ENCODE peak calls at places on chromosomes 13 and 19, in six cellular contexts. One of them, this sample, is unnamed.

GRCh38 chr13:30607908-30608307 is 9.8 kb upstream of the USPL1 start:
- DNase-seq in H1: no peak
- DNase-seq in IMR-90: no peak
- DNase-seq in A549: no peak
- DNase-seq in K562: no peak
- DNase-seq in WTC11: no peak
- DNase-seq in this sample: peak

GRCh38 chr19:27776020-27776419 is 1436.9 kb downstream of the UQCRFS1 start:
- DNase-seq in H1: peak
- DNase-seq in IMR-90: peak
- DNase-seq in A549: peak
- DNase-seq in K562: no peak
- DNase-seq in WTC11: no peak
- DNase-seq in this sample: no peak

GRCh38 chr13:68047889-68048288 is 817.8 kb upstream of the PCDH9 start:
- DNase-seq in H1: no peak
- DNase-seq in IMR-90: no peak
- DNase-seq in A549: no peak
- DNase-seq in K562: no peak
- DNase-seq in WTC11: no peak
- DNase-seq in this sample: no peak

GRCh38 chr13:25231537-25231936 is 55.8 kb downstream of the MTMR6 start:
- DNase-seq in H1: no peak
- DNase-seq in IMR-90: no peak
- DNase-seq in A549: no peak
- DNase-seq in K562: no peak
- DNase-seq in WTC11: no peak
- DNase-seq in this sample: no peak

GRCh38 chr19:35740423-35741215 is 1.6 kb downstream of the IGFLR1 start:
- DNase-seq in H1: peak
- DNase-seq in IMR-90: peak
- DNase-seq in A549: peak
- DNase-seq in K562: peak
- DNase-seq in WTC11: peak
- DNase-seq in this sample: peak

GRCh38 chr13:64007334-64007733 is 2591.7 kb upstream of the PCDH20 start:
- DNase-seq in H1: no peak
- DNase-seq in IMR-90: peak
- DNase-seq in A549: no peak
- DNase-seq in K562: no peak
- DNase-seq in WTC11: no peak
- DNase-seq in this sample: no peak

GRCh38 chr19:53903055-53903680 is 5.9 kb upstream of the CACNG7 start:
- DNase-seq in H1: peak
- DNase-seq in IMR-90: peak
- DNase-seq in A549: peak
- DNase-seq in K562: peak
- DNase-seq in WTC11: peak
- DNase-seq in this sample: no peak

GRCh38 chr19:35757231-35757748 is 461 bp upstream of the HSPB6 start:
- DNase-seq in H1: no peak
- DNase-seq in IMR-90: peak
- DNase-seq in A549: no peak
- DNase-seq in K562: peak
- DNase-seq in WTC11: no peak
- DNase-seq in this sample: no peak

GRCh38 chr19:47681936-47682335 is 31.3 kb upstream of the EHD2 start:
- DNase-seq in H1: no peak
- DNase-seq in IMR-90: no peak
- DNase-seq in A549: no peak
- DNase-seq in K562: no peak
- DNase-seq in WTC11: no peak
- DNase-seq in this sample: no peak

GRCh38 chr19:47680858-47681332 is 32.3 kb upstream of the EHD2 start:
- DNase-seq in H1: no peak
- DNase-seq in IMR-90: no peak
- DNase-seq in A549: no peak
- DNase-seq in K562: no peak
- DNase-seq in WTC11: no peak
- DNase-seq in this sample: no peak

GRCh38 chr19:47681388-47681787 is 31.8 kb upstream of the EHD2 start:
- DNase-seq in H1: no peak
- DNase-seq in IMR-90: no peak
- DNase-seq in A549: no peak
- DNase-seq in K562: no peak
- DNase-seq in WTC11: no peak
- DNase-seq in this sample: no peak

GRCh38 chr19:47679922-47680857 is 33.0 kb upstream of the EHD2 start:
- DNase-seq in H1: no peak
- DNase-seq in IMR-90: no peak
- DNase-seq in A549: no peak
- DNase-seq in K562: no peak
- DNase-seq in WTC11: no peak
- DNase-seq in this sample: no peak

GRCh38 chr19:47679251-47679900 is 33.8 kb upstream of the EHD2 start:
- DNase-seq in H1: no peak
- DNase-seq in IMR-90: no peak
- DNase-seq in A549: no peak
- DNase-seq in K562: no peak
- DNase-seq in WTC11: no peak
- DNase-seq in this sample: no peak
- TF ChIP-seq USF2 in H1: no peak
- TF ChIP-seq USF2 in IMR-90: no peak
- TF ChIP-seq USF2 in A549: no peak
- TF ChIP-seq USF2 in K562: no peak
- TF ChIP-seq USF2 in WTC11: no peak
- TF ChIP-seq USF2 in this sample: no peak

DNA sequence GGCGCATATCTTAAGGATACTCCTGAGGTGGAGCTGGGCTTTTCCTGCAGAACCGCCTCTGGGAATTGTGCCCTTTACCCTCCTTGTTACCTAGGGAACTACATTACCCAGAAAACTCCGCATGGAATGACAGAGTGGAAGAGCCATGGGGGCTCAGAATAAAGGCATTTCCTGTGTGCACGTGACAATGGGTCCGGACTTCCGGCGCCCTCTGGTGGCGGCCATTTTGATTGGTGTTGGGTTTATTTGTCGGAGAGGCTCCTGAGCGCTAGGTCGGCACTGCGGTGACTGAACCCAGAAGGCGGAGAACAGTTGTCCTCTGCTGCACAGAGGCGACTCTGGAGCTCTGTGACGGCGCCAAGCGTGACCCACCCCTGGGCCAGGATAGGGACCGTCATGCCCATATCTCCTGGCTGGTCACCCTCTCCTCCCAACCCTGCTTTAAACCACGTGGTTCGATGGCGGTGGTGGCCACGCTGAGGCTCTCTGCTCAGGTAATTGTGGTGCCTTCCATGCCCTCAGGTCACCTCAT is at the start of gene ZNF587B:
- DNase-seq in H1: peak
- DNase-seq in IMR-90: peak
- DNase-seq in A549: peak
- DNase-seq in K562: peak
- DNase-seq in WTC11: peak
- DNase-seq in this sample: no peak
- TF ChIP-seq USF2 in H1: peak
- TF ChIP-seq USF2 in IMR-90: peak
- TF ChIP-seq USF2 in A549: no peak
- TF ChIP-seq USF2 in K562: peak
- TF ChIP-seq USF2 in WTC11: peak
- TF ChIP-seq USF2 in this sample: no peak

GRCh38 chr13:108700421-108701170 is 71.2 kb downstream of the MYO16 start:
- DNase-seq in H1: no peak
- DNase-seq in IMR-90: peak
- DNase-seq in A549: peak
- DNase-seq in K562: no peak
- DNase-seq in WTC11: no peak
- DNase-seq in this sample: no peak

GRCh38 chr13:108702171-108702570 is 72.8 kb downstream of the MYO16 start:
- DNase-seq in H1: no peak
- DNase-seq in IMR-90: no peak
- DNase-seq in A549: no peak
- DNase-seq in K562: no peak
- DNase-seq in WTC11: no peak
- DNase-seq in this sample: no peak

DNA sequence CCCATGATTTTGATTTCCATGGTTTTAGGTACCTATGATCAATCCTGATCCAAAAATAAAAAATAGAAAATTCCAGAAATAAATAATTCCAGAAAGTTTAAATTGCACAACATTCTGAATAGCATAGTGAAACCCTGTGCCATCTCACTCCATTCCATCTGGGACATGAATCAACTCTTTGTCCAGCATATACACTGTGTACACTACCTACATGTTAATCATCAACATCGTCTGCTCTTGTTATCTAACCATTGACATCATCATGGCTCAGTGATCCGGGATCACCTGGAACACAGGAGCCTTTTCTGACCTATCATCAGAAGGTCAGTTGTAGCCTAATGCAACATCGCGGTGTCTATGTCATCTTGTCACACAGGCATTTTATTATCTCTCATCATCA is 75.6 kb downstream of the MYO16 start:
- DNase-seq in H1: no peak
- DNase-seq in IMR-90: no peak
- DNase-seq in A549: peak
- DNase-seq in K562: no peak
- DNase-seq in WTC11: no peak
- DNase-seq in this sample: no peak
- TF ChIP-seq USF2 in H1: no peak
- TF ChIP-seq USF2 in IMR-90: no peak
- TF ChIP-seq USF2 in A549: no peak
- TF ChIP-seq USF2 in K562: no peak
- TF ChIP-seq USF2 in WTC11: no peak
- TF ChIP-seq USF2 in this sample: no peak

DNA sequence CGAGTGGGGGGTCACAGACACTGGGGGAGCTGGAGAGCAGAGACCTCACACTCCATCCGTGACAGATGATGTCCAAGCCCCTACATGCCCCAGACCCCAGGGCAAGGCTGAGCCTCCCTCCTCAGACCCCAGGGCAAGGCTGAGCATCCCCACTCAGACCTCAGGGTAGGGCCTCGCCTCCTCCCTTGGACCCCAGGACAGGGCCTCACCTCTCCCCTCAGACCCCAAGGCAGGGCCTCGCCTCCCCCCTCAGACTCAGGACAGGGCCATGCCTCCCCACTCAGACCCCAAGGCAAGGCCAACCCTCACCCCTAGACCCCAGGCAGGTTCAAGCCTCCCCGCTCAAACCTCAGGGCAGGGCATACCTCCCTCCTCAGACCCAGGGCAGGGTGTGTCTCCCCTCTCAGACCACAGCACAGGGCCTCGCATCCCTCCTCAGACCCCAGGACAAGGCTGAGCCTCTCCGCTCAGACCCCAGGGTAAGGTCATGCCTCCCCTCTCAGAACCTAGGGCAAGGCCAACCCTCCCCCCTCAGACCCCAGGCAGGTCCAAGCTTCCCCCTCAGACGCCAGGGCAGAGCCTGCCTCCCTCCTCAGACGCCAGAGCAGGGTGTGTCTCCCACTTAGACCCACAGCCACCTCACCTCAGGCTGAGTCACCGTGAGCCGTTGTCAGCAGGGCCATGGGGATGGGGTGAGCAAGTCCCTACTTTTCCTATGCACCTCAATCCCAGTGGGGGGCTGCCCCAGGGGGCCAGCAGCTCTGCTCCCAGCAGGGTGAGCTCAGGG is 1.7 kb upstream of the S1PR4 start:
- DNase-seq in H1: no peak
- DNase-seq in IMR-90: peak
- DNase-seq in A549: peak
- DNase-seq in K562: peak
- DNase-seq in WTC11: no peak
- DNase-seq in this sample: no peak
- TF ChIP-seq USF2 in H1: no peak
- TF ChIP-seq USF2 in IMR-90: no peak
- TF ChIP-seq USF2 in A549: no peak
- TF ChIP-seq USF2 in K562: no peak
- TF ChIP-seq USF2 in WTC11: no peak
- TF ChIP-seq USF2 in this sample: no peak

DNA sequence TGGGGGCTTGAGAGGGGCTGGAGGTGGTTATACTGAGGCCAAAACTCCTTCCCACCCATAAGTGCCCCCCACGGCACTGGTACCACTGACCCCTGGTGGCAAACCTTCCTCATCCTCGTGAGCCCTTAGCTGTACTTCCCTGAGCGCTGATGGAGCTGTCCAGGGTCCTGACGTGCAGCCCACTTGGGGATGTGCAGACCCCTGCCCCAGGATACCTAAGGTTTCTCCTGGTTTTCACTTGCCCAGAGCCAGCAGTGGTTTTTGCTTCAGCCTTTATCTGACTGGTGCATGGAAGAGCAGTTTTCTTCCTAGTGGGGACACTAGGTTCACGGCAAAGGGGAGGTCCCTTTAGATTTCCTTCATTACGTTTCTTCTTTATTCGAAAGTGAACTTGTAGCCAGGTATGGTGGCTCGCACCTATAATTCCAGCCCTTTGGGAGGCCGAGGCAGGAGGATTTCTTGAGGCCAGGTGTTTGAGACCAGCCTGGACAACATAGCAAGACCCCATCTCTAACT is 28.7 kb upstream of the KCTD15 start:
- DNase-seq in H1: peak
- DNase-seq in IMR-90: peak
- DNase-seq in A549: peak
- DNase-seq in K562: peak
- DNase-seq in WTC11: peak
- DNase-seq in this sample: no peak
- TF ChIP-seq USF2 in H1: no peak
- TF ChIP-seq USF2 in IMR-90: no peak
- TF ChIP-seq USF2 in A549: no peak
- TF ChIP-seq USF2 in K562: no peak
- TF ChIP-seq USF2 in WTC11: peak
- TF ChIP-seq USF2 in this sample: no peak

GRCh38 chr13:99572131-99572530 is 70.9 kb downstream of the TM9SF2 start:
- DNase-seq in H1: no peak
- DNase-seq in IMR-90: peak
- DNase-seq in A549: no peak
- DNase-seq in K562: no peak
- DNase-seq in WTC11: no peak
- DNase-seq in this sample: no peak

GRCh38 chr13:99575376-99575775 is 74.1 kb downstream of the TM9SF2 start:
- DNase-seq in H1: peak
- DNase-seq in IMR-90: no peak
- DNase-seq in A549: no peak
- DNase-seq in K562: no peak
- DNase-seq in WTC11: peak
- DNase-seq in this sample: no peak

GRCh38 chr13:99577934-99578917 is 77.0 kb downstream of the TM9SF2 start:
- DNase-seq in H1: no peak
- DNase-seq in IMR-90: no peak
- DNase-seq in A549: peak
- DNase-seq in K562: no peak
- DNase-seq in WTC11: no peak
- DNase-seq in this sample: no peak

DNA sequence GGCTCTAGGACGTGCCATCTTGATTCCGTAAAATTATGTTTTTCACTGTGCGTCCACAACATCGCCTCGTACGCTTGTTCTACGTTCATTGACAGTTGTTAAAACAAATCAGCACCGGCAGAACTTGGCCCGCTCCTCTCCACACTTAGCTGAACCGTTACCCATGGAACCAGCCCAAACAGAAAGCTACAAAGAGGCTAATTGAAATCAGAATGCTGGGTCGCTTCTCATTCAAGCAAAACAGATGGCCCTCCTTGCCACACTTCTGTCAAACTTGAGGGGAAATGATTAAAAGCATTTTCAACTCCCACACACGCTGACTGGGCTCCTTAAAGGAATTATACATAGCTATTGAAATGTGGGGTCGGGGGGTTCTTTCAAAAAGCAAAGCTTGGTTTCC is 71.6 kb downstream of the TM9SF2 start:
- DNase-seq in H1: no peak
- DNase-seq in IMR-90: no peak
- DNase-seq in A549: no peak
- DNase-seq in K562: no peak
- DNase-seq in WTC11: no peak
- DNase-seq in this sample: no peak
- TF ChIP-seq USF2 in H1: no peak
- TF ChIP-seq USF2 in IMR-90: no peak
- TF ChIP-seq USF2 in A549: no peak
- TF ChIP-seq USF2 in K562: no peak
- TF ChIP-seq USF2 in WTC11: no peak
- TF ChIP-seq USF2 in this sample: no peak